ENCODE peak calls at places on chromosomes 11 and 22, in eight cellular contexts. Q is fibroblast of the aortic adventitia, V is BJ, K is fibroblast of mammary gland, N is RWPE2, M is esophagus squamous epithelium, W is mucosa of descending colon, T is kidney epithelial cell. X is an unnamed sample.

GRCh38 chr11:72446929-72447753 is 12.8 kb upstream of the CLPB start:
- DNase-seq in Q (peak; percentile 80), V (no peak), K (peak; percentile 75), N (no peak), M (no peak), W (no peak), T (no peak), X (no peak)

GRCh38 chr22:36197065-36197440 is 4.6 kb downstream of the APOL4 start:
- DNase-seq in Q (peak; percentile 75), V (no peak), K (peak; percentile 57), N (no peak), M (no peak), W (peak; percentile 67), T (no peak), X (no peak)

GRCh38 chr22:28768701-28769393 is 3.6 kb upstream of the CCDC117 start:
- DNase-seq in Q (peak; percentile 33), V (no peak), K (no peak), N (no peak), M (no peak), W (no peak), T (no peak), X (no peak)

GRCh38 chr22:48968201-48968959 is 859.3 kb downstream of the BRD1 start:
- DNase-seq in Q (no peak), V (no peak), K (no peak), N (peak; percentile 22), M (no peak), W (peak; percentile 19), T (no peak), X (no peak)

GRCh38 chr11:67556244-67556643 is 27.4 kb upstream of the GSTP1 start:
- DNase-seq in Q (no peak), V (no peak), K (no peak), N (no peak), M (no peak), W (no peak), T (no peak), X (no peak)

GRCh38 chr11:66002648-66003225 is 434 bp downstream of the BANF1 start:
- DNase-seq in Q (peak; percentile 45), V (no peak), K (peak; percentile 51), N (no peak), M (no peak), W (no peak), T (no peak), X (no peak)

GRCh38 chr22:38981005-38981658 is 1.0 kb upstream of the APOBEC3B start:
- DNase-seq in Q (peak; percentile 27), V (no peak), K (peak; percentile 5), N (no peak), M (no peak), W (peak; percentile 61), T (peak; percentile 10), X (no peak)

GRCh38 chr11:35622070-35622469 is 3.8 kb downstream of the FJX1 start:
- DNase-seq in Q (peak; percentile 91), V (peak; percentile 39), K (peak; percentile 62), N (no peak), M (no peak), W (no peak), T (peak; percentile 53), X (no peak)

GRCh38 chr11:86116386-86116726 is 47.5 kb upstream of the PICALM start:
- DNase-seq in Q (peak; percentile 93), V (no peak), K (peak; percentile 95), N (no peak), M (no peak), W (no peak), T (peak; percentile 79), X (peak; percentile 61)

GRCh38 chr11:2893021-2893528 is 7.5 kb upstream of the CDKN1C start:
- DNase-seq in Q (no peak), V (no peak), K (no peak), N (no peak), M (no peak), W (no peak), T (no peak), X (no peak)

GRCh38 chr11:99513368-99513767 is 492.6 kb downstream of the CNTN5 start:
- DNase-seq in Q (no peak), V (no peak), K (no peak), N (no peak), M (no peak), W (no peak), T (no peak), X (no peak)

GRCh38 chr11:79047980-79048379 is 392.9 kb downstream of the TENM4 start:
- DNase-seq in Q (no peak), V (no peak), K (no peak), N (no peak), M (no peak), W (no peak), T (no peak), X (no peak)

GRCh38 chr11:9616042-9616640 is 42.7 kb downstream of the WEE1 start:
- DNase-seq in Q (peak; percentile 27), V (no peak), K (peak; percentile 29), N (no peak), M (no peak), W (no peak), T (no peak), X (no peak)

GRCh38 chr11:11568651-11569229 is 53.1 kb downstream of the GALNT18 start:
- DNase-seq in Q (no peak), V (no peak), K (peak; percentile 37), N (no peak), M (no peak), W (no peak), T (no peak), X (no peak)

GRCh38 chr11:123681007-123681406 is 26.6 kb upstream of the SCN3B start:
- DNase-seq in Q (no peak), V (no peak), K (no peak), N (no peak), M (no peak), W (no peak), T (no peak), X (no peak)

GRCh38 chr11:57464343-57465181 is 4.2 kb downstream of the RTN4RL2 start:
- DNase-seq in Q (no peak), V (no peak), K (peak; percentile 57), N (no peak), M (no peak), W (peak; percentile 25), T (no peak), X (no peak)

GRCh38 chr11:80086496-80087055 is 645.7 kb upstream of the TENM4 start:
- DNase-seq in Q (no peak), V (no peak), K (no peak), N (no peak), M (no peak), W (no peak), T (peak; percentile 28), X (no peak)

GRCh38 chr22:19819209-19819910 is 35.3 kb downstream of the GNB1L start:
- DNase-seq in Q (no peak), V (no peak), K (no peak), N (no peak), M (no peak), W (no peak), T (no peak), X (no peak)
- H3K4me3 ChIP-seq in Q (no peak overlapping the region), V (no peak overlapping the region), K (no peak overlapping the region), N (no peak overlapping the region), M (no peak overlapping the region), W (no peak overlapping the region), T (no peak overlapping the region), X (no peak overlapping the region)

DNA sequence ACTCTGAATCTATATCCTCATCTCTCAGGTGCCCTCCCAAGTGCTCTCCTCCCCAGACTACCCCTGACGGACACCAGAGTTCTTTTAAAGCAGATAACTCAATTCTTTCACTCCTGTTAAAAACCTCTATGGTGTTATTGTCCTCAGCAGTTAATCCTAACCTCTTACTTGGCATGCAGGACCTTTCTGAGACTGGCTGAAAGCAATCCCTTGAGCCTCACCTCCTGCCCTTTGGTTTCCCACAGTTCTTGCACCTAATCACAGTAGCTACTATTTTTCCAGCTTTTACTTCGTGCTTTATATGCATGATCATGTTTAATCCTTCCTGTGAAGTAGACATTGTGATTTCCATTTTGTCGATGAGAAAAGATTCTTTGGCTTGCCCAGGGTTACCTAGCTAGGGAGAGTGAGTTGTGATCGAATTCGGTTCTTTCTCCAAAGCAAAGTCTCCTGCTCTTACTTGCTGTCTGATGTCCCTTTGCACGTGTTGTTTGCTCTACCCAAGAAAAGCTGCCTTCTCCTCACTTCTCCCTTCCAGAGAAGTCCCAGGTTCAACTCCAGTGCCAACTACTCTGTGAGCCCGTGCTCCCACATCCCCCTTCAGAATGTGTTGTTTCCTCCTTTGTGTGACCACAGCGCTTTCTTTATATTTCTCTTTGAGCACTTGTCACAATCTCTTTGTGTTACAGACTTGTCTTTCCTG is 2.1 kb downstream of the UBE2L3 start:
- DNase-seq in Q (no peak), V (no peak), K (no peak), N (no peak), M (no peak), W (no peak), T (no peak), X (no peak)
- H3K4me3 ChIP-seq in Q (peak overlapping the region; percentile 85), V (no peak overlapping the region), K (no peak overlapping the region), N (peak overlapping the region; percentile 98), M (peak overlapping the region; percentile 68), W (no peak overlapping the region), T (no peak overlapping the region), X (peak overlapping the region; percentile 84)

GRCh38 chr11:111981270-111981669 is 43.9 kb upstream of the DLAT start:
- DNase-seq in Q (no peak), V (no peak), K (no peak), N (no peak), M (no peak), W (no peak), T (no peak), X (no peak)

GRCh38 chr11:111980062-111980461 is 42.9 kb downstream of the DIXDC1 start:
- DNase-seq in Q (no peak), V (no peak), K (no peak), N (no peak), M (no peak), W (no peak), T (no peak), X (no peak)

GRCh38 chr11:111982019-111982464 is 43.2 kb upstream of the DLAT start:
- DNase-seq in Q (peak; percentile 53), V (no peak), K (peak; percentile 46), N (no peak), M (no peak), W (no peak), T (peak; percentile 39), X (no peak)

GRCh38 chr11:111983187-111983986 is 41.8 kb upstream of the DLAT start:
- DNase-seq in Q (no peak), V (no peak), K (no peak), N (no peak), M (no peak), W (peak; percentile 84), T (no peak), X (no peak)

DNA sequence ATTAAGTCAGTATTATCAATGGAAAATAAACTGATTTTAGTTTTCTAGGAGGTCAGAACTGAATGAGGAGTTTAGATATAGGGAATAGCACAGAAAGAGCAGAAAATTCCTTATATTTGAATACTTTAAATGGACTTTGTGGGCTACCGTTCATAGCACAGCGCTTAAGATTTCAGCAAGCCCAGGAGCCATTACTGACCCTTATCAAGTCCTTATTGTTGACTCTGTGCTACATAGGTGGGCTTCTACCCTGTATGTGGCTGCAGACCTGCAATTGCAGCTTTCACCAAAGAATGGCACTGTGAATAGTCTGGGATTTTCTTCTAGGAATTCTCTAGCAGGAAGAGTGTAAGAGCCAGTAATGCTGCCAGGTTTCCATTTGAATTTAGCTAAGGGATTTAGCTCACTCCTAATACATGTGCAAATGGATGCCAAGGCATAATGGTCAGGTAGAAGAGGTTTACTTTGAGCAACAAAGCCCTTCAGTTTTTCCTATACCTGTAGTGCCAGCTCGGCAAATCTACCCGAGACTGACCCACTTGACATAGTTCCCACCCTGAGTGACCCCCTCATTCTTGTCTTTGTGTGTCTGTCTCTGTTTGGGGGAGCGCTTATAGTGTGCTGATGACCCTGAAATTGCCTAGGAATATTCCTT is 42.5 kb upstream of the DLAT start:
- DNase-seq in Q (no peak), V (no peak), K (no peak), N (no peak), M (no peak), W (no peak), T (no peak), X (no peak)
- H3K4me3 ChIP-seq in Q (no peak overlapping the region), V (no peak overlapping the region), K (no peak overlapping the region), N (no peak overlapping the region), M (no peak overlapping the region), W (no peak overlapping the region), T (no peak overlapping the region), X (no peak overlapping the region)

GRCh38 chr11:62502030-62502730 is 44.4 kb downstream of the AHNAK start:
- DNase-seq in Q (no peak), V (no peak), K (no peak), N (no peak), M (no peak), W (no peak), T (no peak), X (no peak)
- H3K4me3 ChIP-seq in Q (no peak overlapping the region), V (no peak overlapping the region), K (no peak overlapping the region), N (no peak overlapping the region), M (no peak overlapping the region), W (no peak overlapping the region), T (no peak overlapping the region), X (no peak overlapping the region)

X was measured in skeletal muscle cell.